ENCODE peak calls at places on chromosomes 7 and 10, in nine cellular contexts. One of them, this sample, is unnamed.

GRCh38 chr10:90028312-90028711 is 326.9 kb downstream of the KIF20B start:
- DNase-seq in head of caudate nucleus: no peak
- DNase-seq in aorta: no peak
- DNase-seq in H54: no peak
- DNase-seq in germinal center: no peak
- DNase-seq in NCI-H2029 treated with DMSO at 0.1 percent for 48 hours: no peak
- DNase-seq in activated naive CD4-positive, alpha-beta T cell treated with Interleukin-2 at 50 U/mL for 16 hours: no peak
- DNase-seq in BE2C: no peak
- DNase-seq in central memory CD8-positive, alpha-beta T cell: no peak
- DNase-seq in this sample: no peak

GRCh38 chr10:48897438-48897790 is 42.2 kb downstream of the LRRC18 start:
- DNase-seq in head of caudate nucleus: no peak
- DNase-seq in aorta: no peak
- DNase-seq in H54: no peak
- DNase-seq in germinal center: no peak
- DNase-seq in NCI-H2029 treated with DMSO at 0.1 percent for 48 hours: no peak
- DNase-seq in activated naive CD4-positive, alpha-beta T cell treated with Interleukin-2 at 50 U/mL for 16 hours: no peak
- DNase-seq in BE2C: no peak
- DNase-seq in central memory CD8-positive, alpha-beta T cell: no peak
- DNase-seq in this sample: no peak

GRCh38 chr7:123994449-123994848 is 38.4 kb downstream of the TMEM229A start:
- DNase-seq in head of caudate nucleus: no peak
- DNase-seq in aorta: no peak
- DNase-seq in H54: no peak
- DNase-seq in germinal center: no peak
- DNase-seq in NCI-H2029 treated with DMSO at 0.1 percent for 48 hours: no peak
- DNase-seq in activated naive CD4-positive, alpha-beta T cell treated with Interleukin-2 at 50 U/mL for 16 hours: no peak
- DNase-seq in BE2C: no peak
- DNase-seq in central memory CD8-positive, alpha-beta T cell: no peak
- DNase-seq in this sample: no peak

GRCh38 chr10:102796407-102797176 is 40.6 kb downstream of the CYP17A1 start:
- DNase-seq in head of caudate nucleus: peak; percentile 76
- DNase-seq in aorta: peak; percentile 94
- DNase-seq in H54: no peak
- DNase-seq in germinal center: peak; percentile 66
- DNase-seq in NCI-H2029 treated with DMSO at 0.1 percent for 48 hours: no peak
- DNase-seq in activated naive CD4-positive, alpha-beta T cell treated with Interleukin-2 at 50 U/mL for 16 hours: peak; percentile 47
- DNase-seq in BE2C: no peak
- DNase-seq in central memory CD8-positive, alpha-beta T cell: no peak
- DNase-seq in this sample: no peak

GRCh38 chr10:44647877-44648542 is 263.1 kb upstream of the CXCL12 start:
- DNase-seq in head of caudate nucleus: no peak
- DNase-seq in aorta: no peak
- DNase-seq in H54: no peak
- DNase-seq in germinal center: no peak
- DNase-seq in NCI-H2029 treated with DMSO at 0.1 percent for 48 hours: peak; percentile 49
- DNase-seq in activated naive CD4-positive, alpha-beta T cell treated with Interleukin-2 at 50 U/mL for 16 hours: no peak
- DNase-seq in BE2C: no peak
- DNase-seq in central memory CD8-positive, alpha-beta T cell: no peak
- DNase-seq in this sample: no peak

GRCh38 chr7:132257253-132257652 is 319.0 kb downstream of the PLXNA4 start:
- DNase-seq in head of caudate nucleus: no peak
- DNase-seq in aorta: peak; percentile 71
- DNase-seq in H54: no peak
- DNase-seq in germinal center: no peak
- DNase-seq in NCI-H2029 treated with DMSO at 0.1 percent for 48 hours: no peak
- DNase-seq in activated naive CD4-positive, alpha-beta T cell treated with Interleukin-2 at 50 U/mL for 16 hours: no peak
- DNase-seq in BE2C: no peak
- DNase-seq in central memory CD8-positive, alpha-beta T cell: no peak
- DNase-seq in this sample: no peak

GRCh38 chr10:7119325-7120015 is 291.4 kb downstream of the SFMBT2 start:
- DNase-seq in head of caudate nucleus: no peak
- DNase-seq in aorta: no peak
- DNase-seq in H54: no peak
- DNase-seq in germinal center: no peak
- DNase-seq in NCI-H2029 treated with DMSO at 0.1 percent for 48 hours: no peak
- DNase-seq in activated naive CD4-positive, alpha-beta T cell treated with Interleukin-2 at 50 U/mL for 16 hours: no peak
- DNase-seq in BE2C: no peak
- DNase-seq in central memory CD8-positive, alpha-beta T cell: no peak
- DNase-seq in this sample: no peak

GRCh38 chr7:30406664-30407425 is 71.7 kb downstream of the NOD1 start:
- DNase-seq in head of caudate nucleus: no peak
- DNase-seq in aorta: no peak
- DNase-seq in H54: no peak
- DNase-seq in germinal center: no peak
- DNase-seq in NCI-H2029 treated with DMSO at 0.1 percent for 48 hours: no peak
- DNase-seq in activated naive CD4-positive, alpha-beta T cell treated with Interleukin-2 at 50 U/mL for 16 hours: no peak
- DNase-seq in BE2C: no peak
- DNase-seq in central memory CD8-positive, alpha-beta T cell: no peak
- DNase-seq in this sample: no peak

GRCh38 chr10:43024524-43024923 is 52.3 kb upstream of the RET start:
- DNase-seq in head of caudate nucleus: no peak
- DNase-seq in aorta: no peak
- DNase-seq in H54: no peak
- DNase-seq in germinal center: no peak
- DNase-seq in NCI-H2029 treated with DMSO at 0.1 percent for 48 hours: no peak
- DNase-seq in activated naive CD4-positive, alpha-beta T cell treated with Interleukin-2 at 50 U/mL for 16 hours: no peak
- DNase-seq in BE2C: no peak
- DNase-seq in central memory CD8-positive, alpha-beta T cell: no peak
- DNase-seq in this sample: no peak

GRCh38 chr7:99167072-99167471 is 23.2 kb upstream of the SMURF1 start:
- DNase-seq in head of caudate nucleus: no peak
- DNase-seq in aorta: no peak
- DNase-seq in H54: no peak
- DNase-seq in germinal center: no peak
- DNase-seq in NCI-H2029 treated with DMSO at 0.1 percent for 48 hours: no peak
- DNase-seq in activated naive CD4-positive, alpha-beta T cell treated with Interleukin-2 at 50 U/mL for 16 hours: no peak
- DNase-seq in BE2C: no peak
- DNase-seq in central memory CD8-positive, alpha-beta T cell: no peak
- DNase-seq in this sample: no peak

GRCh38 chr7:30510124-30511074 is 5.8 kb upstream of the GGCT start:
- DNase-seq in head of caudate nucleus: peak; percentile 23
- DNase-seq in aorta: no peak
- DNase-seq in H54: no peak
- DNase-seq in germinal center: peak; percentile 11
- DNase-seq in NCI-H2029 treated with DMSO at 0.1 percent for 48 hours: peak; percentile 6
- DNase-seq in activated naive CD4-positive, alpha-beta T cell treated with Interleukin-2 at 50 U/mL for 16 hours: peak; percentile 30
- DNase-seq in BE2C: peak; percentile 49
- DNase-seq in central memory CD8-positive, alpha-beta T cell: no peak
- DNase-seq in this sample: no peak

GRCh38 chr7:4683884-4684565 is 1.9 kb downstream of the FOXK1 start:
- DNase-seq in head of caudate nucleus: no peak
- DNase-seq in aorta: peak; percentile 72
- DNase-seq in H54: peak; percentile 79
- DNase-seq in germinal center: peak; percentile 56
- DNase-seq in NCI-H2029 treated with DMSO at 0.1 percent for 48 hours: peak; percentile 12
- DNase-seq in activated naive CD4-positive, alpha-beta T cell treated with Interleukin-2 at 50 U/mL for 16 hours: peak; percentile 46
- DNase-seq in BE2C: peak; percentile 34
- DNase-seq in central memory CD8-positive, alpha-beta T cell: no peak
- DNase-seq in this sample: no peak

GRCh38 chr7:101792051-101792651 is 25.3 kb upstream of the CUX1 start:
- DNase-seq in head of caudate nucleus: no peak
- DNase-seq in aorta: no peak
- DNase-seq in H54: peak; percentile 63
- DNase-seq in germinal center: no peak
- DNase-seq in NCI-H2029 treated with DMSO at 0.1 percent for 48 hours: no peak
- DNase-seq in activated naive CD4-positive, alpha-beta T cell treated with Interleukin-2 at 50 U/mL for 16 hours: no peak
- DNase-seq in BE2C: peak; percentile 30
- DNase-seq in central memory CD8-positive, alpha-beta T cell: no peak
- DNase-seq in this sample: no peak

GRCh38 chr10:102431452-102432124 is 786 bp downstream of the CUEDC2 start:
- DNase-seq in head of caudate nucleus: no peak
- DNase-seq in aorta: no peak
- DNase-seq in H54: no peak
- DNase-seq in germinal center: no peak
- DNase-seq in NCI-H2029 treated with DMSO at 0.1 percent for 48 hours: no peak
- DNase-seq in activated naive CD4-positive, alpha-beta T cell treated with Interleukin-2 at 50 U/mL for 16 hours: no peak
- DNase-seq in BE2C: no peak
- DNase-seq in central memory CD8-positive, alpha-beta T cell: no peak
- DNase-seq in this sample: no peak

GRCh38 chr7:22867589-22867988 is 44.9 kb upstream of the TOMM7 start:
- DNase-seq in head of caudate nucleus: no peak
- DNase-seq in aorta: no peak
- DNase-seq in H54: no peak
- DNase-seq in germinal center: no peak
- DNase-seq in NCI-H2029 treated with DMSO at 0.1 percent for 48 hours: no peak
- DNase-seq in activated naive CD4-positive, alpha-beta T cell treated with Interleukin-2 at 50 U/mL for 16 hours: no peak
- DNase-seq in BE2C: no peak
- DNase-seq in central memory CD8-positive, alpha-beta T cell: no peak
- DNase-seq in this sample: no peak

GRCh38 chr10:119299531-119299930 is 92.2 kb downstream of the GRK5 start:
- DNase-seq in head of caudate nucleus: no peak
- DNase-seq in aorta: peak; percentile 45
- DNase-seq in H54: no peak
- DNase-seq in germinal center: no peak
- DNase-seq in NCI-H2029 treated with DMSO at 0.1 percent for 48 hours: no peak
- DNase-seq in activated naive CD4-positive, alpha-beta T cell treated with Interleukin-2 at 50 U/mL for 16 hours: no peak
- DNase-seq in BE2C: no peak
- DNase-seq in central memory CD8-positive, alpha-beta T cell: no peak
- DNase-seq in this sample: no peak